ENCODE peak calls at places on chromosomes 11 and 22, in nine cellular contexts. One of them, this sample, is unnamed.

GRCh38 chr11:67022341-67022933 is 497 bp upstream of the SYT12 start:
- DNase-seq in epithelial cell of esophagus: peak; percentile 88
- DNase-seq in Kasumi-1: no peak
- DNase-seq in MCF 10A: peak; percentile 89
- DNase-seq in stimulated activated CD4-positive, alpha-beta T cell treated with anti-CD3 and anti-CD28 coated beads, Interleukin-12 subunit alpha, Interleukin-12 subunit beta, amount 100 ng/mL, for 24 hours: no peak
- DNase-seq in A172: no peak
- DNase-seq in AG10803: no peak
- DNase-seq in body of pancreas: peak; percentile 48
- DNase-seq in stimulated activated CD8-positive, alpha-beta memory T cell treated with anti-CD3 and anti-CD28 coated beads, Interleukin-7, amount 100 ng/mL, for 1 hour: no peak
- DNase-seq in this sample: peak; percentile 87

GRCh38 chr22:45335021-45335818 is 25.5 kb downstream of the FAM118A start:
- DNase-seq in epithelial cell of esophagus: peak; percentile 34
- DNase-seq in Kasumi-1: no peak
- DNase-seq in MCF 10A: no peak
- DNase-seq in stimulated activated CD4-positive, alpha-beta T cell treated with anti-CD3 and anti-CD28 coated beads, Interleukin-12 subunit alpha, Interleukin-12 subunit beta, amount 100 ng/mL, for 24 hours: no peak
- DNase-seq in A172: no peak
- DNase-seq in AG10803: peak; percentile 54
- DNase-seq in body of pancreas: no peak
- DNase-seq in stimulated activated CD8-positive, alpha-beta memory T cell treated with anti-CD3 and anti-CD28 coated beads, Interleukin-7, amount 100 ng/mL, for 1 hour: no peak
- DNase-seq in this sample: no peak

GRCh38 chr11:32050256-32050655 is 40.6 kb upstream of the RCN1 start:
- DNase-seq in epithelial cell of esophagus: no peak
- DNase-seq in Kasumi-1: no peak
- DNase-seq in MCF 10A: no peak
- DNase-seq in stimulated activated CD4-positive, alpha-beta T cell treated with anti-CD3 and anti-CD28 coated beads, Interleukin-12 subunit alpha, Interleukin-12 subunit beta, amount 100 ng/mL, for 24 hours: no peak
- DNase-seq in A172: no peak
- DNase-seq in AG10803: no peak
- DNase-seq in body of pancreas: no peak
- DNase-seq in stimulated activated CD8-positive, alpha-beta memory T cell treated with anti-CD3 and anti-CD28 coated beads, Interleukin-7, amount 100 ng/mL, for 1 hour: no peak
- DNase-seq in this sample: no peak

GRCh38 chr11:134418119-134418840 is 6.2 kb upstream of the B3GAT1 start:
- DNase-seq in epithelial cell of esophagus: peak; percentile 53
- DNase-seq in Kasumi-1: no peak
- DNase-seq in MCF 10A: peak; percentile 39
- DNase-seq in stimulated activated CD4-positive, alpha-beta T cell treated with anti-CD3 and anti-CD28 coated beads, Interleukin-12 subunit alpha, Interleukin-12 subunit beta, amount 100 ng/mL, for 24 hours: no peak
- DNase-seq in A172: no peak
- DNase-seq in AG10803: no peak
- DNase-seq in body of pancreas: no peak
- DNase-seq in stimulated activated CD8-positive, alpha-beta memory T cell treated with anti-CD3 and anti-CD28 coated beads, Interleukin-7, amount 100 ng/mL, for 1 hour: no peak
- DNase-seq in this sample: no peak

GRCh38 chr11:44304091-44305084 is 5.6 kb downstream of the ALX4 start:
- DNase-seq in epithelial cell of esophagus: no peak
- DNase-seq in Kasumi-1: no peak
- DNase-seq in MCF 10A: no peak
- DNase-seq in stimulated activated CD4-positive, alpha-beta T cell treated with anti-CD3 and anti-CD28 coated beads, Interleukin-12 subunit alpha, Interleukin-12 subunit beta, amount 100 ng/mL, for 24 hours: no peak
- DNase-seq in A172: no peak
- DNase-seq in AG10803: no peak
- DNase-seq in body of pancreas: no peak
- DNase-seq in stimulated activated CD8-positive, alpha-beta memory T cell treated with anti-CD3 and anti-CD28 coated beads, Interleukin-7, amount 100 ng/mL, for 1 hour: no peak
- DNase-seq in this sample: no peak

GRCh38 chr11:112343368-112344039 is 82.8 kb upstream of the PLET1 start:
- DNase-seq in epithelial cell of esophagus: peak; percentile 24
- DNase-seq in Kasumi-1: no peak
- DNase-seq in MCF 10A: peak; percentile 71
- DNase-seq in stimulated activated CD4-positive, alpha-beta T cell treated with anti-CD3 and anti-CD28 coated beads, Interleukin-12 subunit alpha, Interleukin-12 subunit beta, amount 100 ng/mL, for 24 hours: no peak
- DNase-seq in A172: no peak
- DNase-seq in AG10803: no peak
- DNase-seq in body of pancreas: no peak
- DNase-seq in stimulated activated CD8-positive, alpha-beta memory T cell treated with anti-CD3 and anti-CD28 coated beads, Interleukin-7, amount 100 ng/mL, for 1 hour: no peak
- DNase-seq in this sample: no peak

GRCh38 chr22:28024422-28024888 is 105.4 kb upstream of the PITPNB start:
- DNase-seq in epithelial cell of esophagus: no peak
- DNase-seq in Kasumi-1: no peak
- DNase-seq in MCF 10A: no peak
- DNase-seq in stimulated activated CD4-positive, alpha-beta T cell treated with anti-CD3 and anti-CD28 coated beads, Interleukin-12 subunit alpha, Interleukin-12 subunit beta, amount 100 ng/mL, for 24 hours: no peak
- DNase-seq in A172: no peak
- DNase-seq in AG10803: no peak
- DNase-seq in body of pancreas: no peak
- DNase-seq in stimulated activated CD8-positive, alpha-beta memory T cell treated with anti-CD3 and anti-CD28 coated beads, Interleukin-7, amount 100 ng/mL, for 1 hour: no peak
- DNase-seq in this sample: no peak

GRCh38 chr11:119113716-119114115 is 6.6 kb downstream of the C2CD2L start:
- DNase-seq in epithelial cell of esophagus: no peak
- DNase-seq in Kasumi-1: no peak
- DNase-seq in MCF 10A: no peak
- DNase-seq in stimulated activated CD4-positive, alpha-beta T cell treated with anti-CD3 and anti-CD28 coated beads, Interleukin-12 subunit alpha, Interleukin-12 subunit beta, amount 100 ng/mL, for 24 hours: no peak
- DNase-seq in A172: no peak
- DNase-seq in AG10803: no peak
- DNase-seq in body of pancreas: no peak
- DNase-seq in stimulated activated CD8-positive, alpha-beta memory T cell treated with anti-CD3 and anti-CD28 coated beads, Interleukin-7, amount 100 ng/mL, for 1 hour: no peak
- DNase-seq in this sample: no peak

GRCh38 chr11:65978391-65979238 is 17.1 kb downstream of the SART1 start:
- DNase-seq in epithelial cell of esophagus: no peak
- DNase-seq in Kasumi-1: no peak
- DNase-seq in MCF 10A: no peak
- DNase-seq in stimulated activated CD4-positive, alpha-beta T cell treated with anti-CD3 and anti-CD28 coated beads, Interleukin-12 subunit alpha, Interleukin-12 subunit beta, amount 100 ng/mL, for 24 hours: no peak
- DNase-seq in A172: no peak
- DNase-seq in AG10803: no peak
- DNase-seq in body of pancreas: no peak
- DNase-seq in stimulated activated CD8-positive, alpha-beta memory T cell treated with anti-CD3 and anti-CD28 coated beads, Interleukin-7, amount 100 ng/mL, for 1 hour: no peak
- DNase-seq in this sample: no peak